ENCODE peak calls at places on chromosomes 3 and 15, in nine cellular contexts. J, C, Y, U, A, K, Z, V and D are unnamed samples.

GRCh38 chr3:120350431-120350941 is 1.3 kb upstream of the LRRC58 start:
- DNase-seq in C (peak), Y (peak), U (peak), J (peak), A (peak), V (peak), Z (no peak), K (no peak), D (no peak)

GRCh38 chr15:73797366-73798158 is 44.4 kb upstream of the INSYN1 start:
- DNase-seq in C (no peak), J (no peak), A (no peak), K (no peak), V (peak), U (no peak), Z (no peak), Y (no peak), D (no peak)

GRCh38 chr3:97245201-97245910 is 431.0 kb downstream of the EPHA6 start:
- DNase-seq in A (no peak), K (no peak), Y (no peak), Z (no peak), J (no peak), U (no peak), V (no peak), C (no peak), D (no peak)

GRCh38 chr3:143859465-143860203 is 11.4 kb upstream of the SLC9A9 start:
- DNase-seq in U (no peak), Z (no peak), C (no peak), K (no peak), Y (no peak), J (no peak), A (no peak), V (no peak), D (no peak)

GRCh38 chr15:72136170-72137051 is 18.2 kb downstream of the SENP8 start:
- DNase-seq in C (no peak), Y (no peak), A (no peak), V (no peak), J (no peak), U (no peak), Z (no peak), K (no peak), D (no peak)

GRCh38 chr15:44735482-44736260 is 657 bp upstream of the TRIM69 start:
- DNase-seq in Z (no peak), U (no peak), C (peak), Y (no peak), A (peak), K (peak), J (no peak), V (no peak), D (peak)

GRCh38 chr3:4983739-4984510 is 4.7 kb downstream of the BHLHE40 start:
- DNase-seq in C (peak), J (peak), U (peak), Y (no peak), K (peak), V (peak), Z (no peak), A (peak), D (peak)

GRCh38 chr15:25667829-25668228 is 195.3 kb downstream of the ATP10A start:
- DNase-seq in Y (no peak), C (no peak), Z (no peak), J (no peak), U (no peak), V (no peak), A (no peak), K (no peak), D (no peak)

GRCh38 chr3:197297020-197297419 is 1.4 kb downstream of the DLG1 start:
- DNase-seq in Z (no peak), J (peak), U (no peak), C (no peak), A (no peak), Y (no peak), V (no peak), K (no peak), D (no peak)

GRCh38 chr3:105806361-105806760 is 62.5 kb downstream of the CBLB start:
- DNase-seq in U (peak), J (peak), C (peak), V (no peak), Y (no peak), A (peak), K (peak), Z (no peak), D (peak)

GRCh38 chr15:59867436-59867835 is 136.7 kb upstream of the FOXB1 start:
- DNase-seq in Z (no peak), Y (no peak), C (no peak), A (no peak), K (no peak), J (no peak), V (no peak), U (no peak), D (no peak)

GRCh38 chr15:99536422-99537033 is 29.3 kb upstream of the MEF2A start:
- DNase-seq in U (no peak), A (peak), Y (peak), K (peak), J (peak), Z (peak), C (peak), V (peak), D (no peak)

GRCh38 chr3:41111011-41111410 is 88.3 kb upstream of the CTNNB1 start:
- DNase-seq in U (no peak), Y (no peak), J (peak), A (no peak), Z (no peak), V (no peak), C (no peak), K (no peak), D (no peak)

GRCh38 chr3:61589856-61590255 is 28.5 kb downstream of the PTPRG start:
- DNase-seq in U (no peak), A (peak), K (no peak), J (peak), C (peak), V (no peak), Z (no peak), Y (peak), D (no peak)

GRCh38 chr15:78415284-78415683 is 22.7 kb upstream of the IREB2 start:
- DNase-seq in V (no peak), J (peak), C (peak), K (no peak), U (no peak), Z (no peak), Y (no peak), A (peak), D (no peak)

GRCh38 chr3:176415896-176416295 is 781.4 kb downstream of the TBL1XR1 start:
- DNase-seq in J (no peak), A (no peak), V (no peak), Y (no peak), Z (no peak), K (no peak), C (no peak), U (no peak), D (no peak)

GRCh38 chr3:129197341-129197740 is 13.6 kb upstream of the CNBP start:
- DNase-seq in Y (no peak), V (no peak), J (peak), K (no peak), U (no peak), A (no peak), C (no peak), Z (no peak), D (no peak)

GRCh38 chr3:178036745-178037144 is 499.5 kb upstream of the KCNMB2 start:
- DNase-seq in U (no peak), J (no peak), K (no peak), Y (no peak), V (no peak), Z (no peak), C (no peak), A (peak), D (no peak)

GRCh38 chr3:153818338-153818737 is 302.9 kb upstream of the ARHGEF26 start:
- DNase-seq in Y (no peak), V (no peak), C (no peak), J (no peak), U (no peak), K (no peak), Z (no peak), A (no peak), D (no peak)

GRCh38 chr3:127803619-127804018 is 18.7 kb downstream of the MGLL start:
- DNase-seq in Y (peak), V (no peak), K (no peak), U (no peak), A (peak), C (peak), Z (no peak), J (peak), D (no peak)

GRCh38 chr15:69117431-69117841 is 43.0 kb upstream of the GLCE start:
- DNase-seq in J (peak), V (no peak), U (no peak), Z (no peak), C (no peak), A (no peak), K (no peak), Y (no peak), D (no peak)

GRCh38 chr15:60901647-60902046 is 327.5 kb downstream of the RORA start:
- DNase-seq in Y (no peak), J (no peak), K (no peak), A (no peak), U (peak), Z (no peak), V (no peak), C (no peak), D (peak)

GRCh38 chr3:11455977-11456376 is 183.8 kb downstream of the ATG7 start:
- DNase-seq in Z (no peak), K (no peak), C (peak), Y (no peak), U (no peak), V (no peak), J (peak), A (peak), D (no peak)

GRCh38 chr3:43766672-43767465 is 76.1 kb downstream of the ABHD5 start:
- DNase-seq in Z (no peak), U (no peak), Y (no peak), K (no peak), C (no peak), J (peak), V (no peak), A (peak), D (no peak)

GRCh38 chr15:57640935-57641682 is 49.4 kb downstream of the MYZAP start:
- DNase-seq in U (no peak), K (no peak), A (peak), Y (peak), V (no peak), Z (no peak), J (peak), C (peak), D (no peak)

GRCh38 chr3:59709702-59710555 is 660.1 kb upstream of the CFAP20DC start:
- DNase-seq in V (peak), J (no peak), Y (no peak), U (no peak), Z (peak), C (no peak), K (peak), A (no peak), D (no peak)

GRCh38 chr3:52454938-52455282 is 494 bp upstream of the NISCH start:
- DNase-seq in Y (no peak), V (no peak), A (no peak), Z (no peak), U (no peak), C (no peak), K (no peak), J (no peak), D (no peak)

GRCh38 chr15:98909968-98910885 is 97.4 kb downstream of the PGPEP1L start:
- DNase-seq in Z (no peak), J (no peak), Y (no peak), A (no peak), C (no peak), V (no peak), K (peak), U (no peak), D (no peak)

GRCh38 chr15:25762015-25762662 is 101.0 kb downstream of the ATP10A start:
- DNase-seq in V (no peak), U (no peak), C (no peak), Z (no peak), K (no peak), A (no peak), J (no peak), Y (no peak), D (no peak)

GRCh38 chr3:171591059-171591458 is 130.9 kb upstream of the TNIK start:
- DNase-seq in Z (no peak), A (no peak), Y (no peak), C (no peak), U (no peak), K (no peak), V (no peak), J (no peak), D (no peak)
- TF ChIP-seq CTCF in Z (no peak), A (no peak), Y (no peak), C (no peak), U (no peak), K (no peak), V (no peak), J (no peak), D (no peak)

GRCh38 chr3:194296832-194297666 is 54.1 kb downstream of the CPN2 start:
- DNase-seq in A (peak), Y (no peak), Z (no peak), V (peak), J (no peak), U (no peak), C (no peak), K (no peak), D (no peak)
- TF ChIP-seq CTCF in A (no peak), Y (no peak), Z (no peak), V (no peak), J (no peak), U (no peak), C (no peak), K (no peak), D (no peak)

GRCh38 chr15:84033793-84034553 is 201.6 kb upstream of the GOLGA6L4 start:
- DNase-seq in Z (no peak), A (peak), U (no peak), K (no peak), Y (no peak), J (peak), C (peak), V (no peak), D (no peak)

DNA sequence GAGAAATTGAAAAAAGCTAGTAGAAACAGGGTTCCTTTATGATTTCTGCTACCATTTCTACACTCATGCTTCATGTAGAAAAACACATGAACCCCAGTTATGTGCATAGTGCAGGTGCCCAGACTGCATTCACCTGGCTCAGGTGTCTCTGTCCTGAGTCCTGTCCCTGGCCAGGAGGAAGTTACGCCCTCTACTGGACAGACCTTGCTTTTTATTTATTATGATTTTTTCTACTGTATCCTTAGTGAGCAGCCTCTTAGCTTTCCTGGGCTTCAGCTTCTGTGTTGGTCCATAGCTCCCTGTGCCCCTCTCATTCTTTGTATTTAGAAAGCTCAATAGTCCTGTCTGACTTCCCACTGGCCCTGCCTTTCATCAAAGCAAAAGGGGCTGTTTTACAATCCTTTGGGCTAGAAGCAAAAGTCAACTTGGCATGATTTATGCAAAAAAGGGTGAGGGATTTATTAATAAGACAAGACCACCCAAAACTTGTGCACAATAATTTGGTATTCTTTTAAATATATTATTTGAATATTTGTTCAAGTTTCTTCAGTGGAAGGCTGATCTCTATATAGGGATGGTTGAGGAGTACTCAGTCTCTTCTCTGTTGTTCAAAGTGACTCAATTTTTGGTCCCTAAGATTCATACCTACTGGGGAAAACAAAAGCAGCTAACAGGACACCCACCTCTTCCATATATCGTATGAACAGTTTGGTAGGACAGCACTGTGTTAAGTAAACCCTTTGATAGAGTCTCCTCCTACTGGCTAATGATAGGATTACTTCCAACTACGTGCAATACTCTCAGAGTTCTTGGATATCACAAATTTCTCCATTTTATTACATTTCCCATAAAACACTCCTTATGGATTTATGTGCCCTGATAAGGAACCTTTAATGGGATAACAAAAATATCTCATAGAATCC is 200.5 kb upstream of the GOLGA6L4 start:
- DNase-seq in U (no peak), C (peak), Y (peak), K (no peak), Z (no peak), J (peak), A (peak), V (peak), D (peak)
- TF ChIP-seq CTCF in U (peak), C (peak), Y (peak), K (peak), Z (peak), J (peak), A (peak), V (peak), D (peak)

GRCh38 chr3:47225310-47225906 is 57.2 kb downstream of the KIF9 start:
- DNase-seq in A (peak), Y (no peak), K (no peak), C (peak), U (peak), Z (no peak), J (no peak), V (no peak), D (peak)
- TF ChIP-seq CTCF in A (no peak), Y (no peak), K (no peak), C (no peak), U (no peak), Z (no peak), J (no peak), V (no peak), D (no peak)